ENCODE peak calls at places on chromosomes 11 and 22, in seven cellular contexts. T is HCT116, E is fibroblast of lung, C is K562, G is PC-3, H is MM.1S, J is mammary epithelial cell. D is an unnamed sample.

GRCh38 chr22:24189249-24190158 is 8.2 kb downstream of the SUSD2 start:
- DNase-seq in G (peak), J (peak), H (peak), C (peak), E (peak), T (no peak), D (no peak)

GRCh38 chr11:60951909-60952741 is at the start of gene SLC15A3:
- DNase-seq in G (no peak), J (no peak), H (peak), C (no peak), E (peak), T (no peak), D (no peak)

GRCh38 chr11:59801981-59802638 is 8.5 kb downstream of the MRPL16 start:
- DNase-seq in C (no peak), H (no peak), E (no peak), J (peak), G (peak), T (no peak), D (peak)

GRCh38 chr11:113184498-113184897 is 129.9 kb upstream of the TTC12 start:
- DNase-seq in E (peak), G (peak), J (peak), H (no peak), T (no peak), C (no peak), D (peak)

GRCh38 chr22:37994982-37995381 is 10.6 kb upstream of the SOX10 start:
- DNase-seq in J (no peak), H (no peak), T (no peak), G (no peak), E (no peak), C (no peak), D (no peak)

GRCh38 chr11:65330544-65330943 is 3.1 kb upstream of the DPF2 start:
- DNase-seq in H (no peak), T (no peak), J (no peak), C (no peak), G (no peak), E (no peak), D (no peak)

GRCh38 chr11:1238767-1239595 is 16.1 kb downstream of the MUC5B start:
- DNase-seq in C (peak), G (peak), J (no peak), E (no peak), T (no peak), H (peak), D (no peak)

GRCh38 chr11:82092904-82093303 is 640.8 kb downstream of the FAM181B start:
- DNase-seq in H (no peak), E (no peak), G (no peak), J (no peak), T (no peak), C (no peak), D (no peak)

GRCh38 chr11:10329935-10330334 is 25.1 kb downstream of the ADM start:
- DNase-seq in J (peak), H (no peak), T (no peak), G (peak), C (no peak), E (peak), D (peak)

GRCh38 chr22:41642711-41643110 is 21.6 kb downstream of the XRCC6 start:
- DNase-seq in T (no peak), G (peak), H (no peak), E (no peak), J (peak), C (no peak), D (peak)

GRCh38 chr11:57294225-57295131 is 30.3 kb downstream of the TNKS1BP1 start:
- DNase-seq in T (no peak), H (no peak), G (peak), E (peak), C (no peak), J (peak), D (peak)

GRCh38 chr22:19057539-19057938 is 64.7 kb downstream of the DGCR2 start:
- DNase-seq in C (no peak), J (no peak), E (no peak), T (no peak), H (no peak), G (no peak), D (no peak)

GRCh38 chr22:41906822-41907221 is 8.1 kb downstream of the SHISA8 start:
- DNase-seq in G (no peak), J (no peak), H (no peak), T (no peak), E (no peak), C (no peak), D (no peak)

GRCh38 chr11:119147604-119148333 is 1.1 kb upstream of the ABCG4 start:
- DNase-seq in H (no peak), E (no peak), G (no peak), T (no peak), C (peak), J (no peak), D (no peak)

GRCh38 chr11:9878936-9879335 is 215.1 kb downstream of the SWAP70 start:
- DNase-seq in G (no peak), E (no peak), C (no peak), H (no peak), T (no peak), J (no peak), D (no peak)

GRCh38 chr11:61690706-61691377 is 10.7 kb downstream of the DAGLA start:
- DNase-seq in T (no peak), J (no peak), C (no peak), H (no peak), G (no peak), E (no peak), D (no peak)

GRCh38 chr11:17649696-17650600 is 69.4 kb upstream of the MYOD1 start:
- DNase-seq in G (peak), T (no peak), H (no peak), J (no peak), E (no peak), C (no peak), D (peak)

GRCh38 chr22:24009227-24010017 is 1.7 kb upstream of the CABIN1 start:
- DNase-seq in G (no peak), C (no peak), T (no peak), E (no peak), J (no peak), H (no peak), D (no peak)

GRCh38 chr11:132140056-132140455 is 769.6 kb downstream of the NTM start:
- DNase-seq in C (no peak), G (no peak), H (no peak), T (no peak), J (no peak), E (no peak), D (no peak)

GRCh38 chr11:103959279-103959930 is 77.0 kb upstream of the DDI1 start:
- DNase-seq in J (no peak), H (peak), G (peak), T (no peak), C (no peak), E (no peak), D (peak)

GRCh38 chr11:88420165-88420781 is 82.7 kb upstream of the CTSC start:
- DNase-seq in E (peak), C (peak), H (no peak), T (no peak), G (peak), J (peak), D (peak)

GRCh38 chr22:43159484-43160178 is 8.3 kb downstream of the TSPO start:
- DNase-seq in G (no peak), H (no peak), E (no peak), J (no peak), T (no peak), C (no peak), D (no peak)

GRCh38 chr11:64036081-64037026 is 623 bp downstream of the FLRT1 start:
- DNase-seq in E (peak), C (peak), G (peak), H (no peak), J (peak), T (no peak), D (peak)

GRCh38 chr11:76209956-76210885 is 3.9 kb upstream of the WNT11 start:
- DNase-seq in E (peak), H (peak), C (no peak), T (no peak), G (peak), J (peak), D (peak)

GRCh38 chr11:67354314-67355022 is 1.1 kb upstream of the POLD4 start:
- DNase-seq in T (peak), C (peak), G (peak), E (peak), J (peak), H (no peak), D (peak)

GRCh38 chr11:117970400-117971024 is 15.7 kb upstream of the IL10RA start:
- DNase-seq in E (no peak), G (peak), J (peak), H (no peak), C (no peak), T (no peak), D (no peak)

GRCh38 chr11:18347471-18348125 is 25.2 kb downstream of the GTF2H1 start:
- DNase-seq in J (no peak), H (no peak), C (no peak), G (peak), T (no peak), E (peak), D (peak)

GRCh38 chr11:130181295-130182272 is 22.0 kb downstream of the ST14 start:
- DNase-seq in E (peak), H (peak), T (no peak), G (peak), J (peak), C (no peak), D (peak)

GRCh38 chr11:73995247-73995646 is 12.6 kb upstream of the UCP2 start:
- DNase-seq in E (no peak), T (no peak), J (no peak), H (no peak), C (no peak), G (no peak), D (no peak)

GRCh38 chr11:73997120-73997772 is 11.6 kb downstream of the UCP3 start:
- DNase-seq in E (no peak), T (no peak), G (no peak), H (no peak), J (no peak), C (no peak), D (no peak)

GRCh38 chr11:73998846-73999575 is 9.9 kb downstream of the UCP3 start:
- DNase-seq in H (no peak), J (no peak), G (no peak), C (no peak), E (no peak), T (no peak), D (no peak)

GRCh38 chr11:73996161-73996747 is 12.6 kb downstream of the UCP3 start:
- DNase-seq in C (no peak), E (no peak), G (peak), J (no peak), T (no peak), H (no peak), D (no peak)

DNA sequence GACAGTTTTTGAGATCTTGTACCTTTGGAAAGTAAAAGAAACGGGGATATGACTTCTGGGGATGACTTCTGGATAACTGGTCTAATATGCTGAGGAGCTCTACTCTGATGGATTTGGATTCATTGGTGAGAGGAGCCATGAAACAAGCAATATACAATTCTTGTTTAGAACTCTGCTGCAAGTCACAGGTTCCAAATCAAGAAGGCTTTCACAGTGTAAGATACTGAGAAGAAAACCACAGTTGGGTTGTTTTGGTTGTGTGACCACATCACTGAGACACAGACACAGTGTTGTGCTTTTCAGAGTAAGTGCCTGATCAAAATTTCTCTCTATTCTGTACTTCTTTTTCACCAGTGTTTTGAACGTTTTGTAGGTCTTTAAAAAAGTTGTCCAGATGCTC is 13.1 kb upstream of the UCP2 start:
- DNase-seq in T (no peak), J (no peak), C (no peak), G (no peak), H (no peak), E (no peak), D (no peak)
- H3K9ac ChIP-seq in T (no peak), J (no peak), C (no peak), G (no peak), H (no peak), E (no peak), D (no peak)

GRCh38 chr22:39350803-39351688 is 1.3 kb downstream of the SYNGR1 start:
- DNase-seq in J (no peak), T (no peak), C (no peak), H (no peak), G (no peak), E (no peak), D (no peak)

GRCh38 chr22:39349506-39349966 is 255 bp upstream of the SYNGR1 start:
- DNase-seq in J (no peak), T (no peak), E (no peak), G (peak), H (no peak), C (peak), D (no peak)

GRCh38 chr22:39351689-39352214 is 2.0 kb downstream of the SYNGR1 start:
- DNase-seq in T (no peak), G (no peak), J (peak), H (no peak), E (no peak), C (no peak), D (peak)

GRCh38 chr22:39348909-39349505 is 784 bp upstream of the SYNGR1 start:
- DNase-seq in C (no peak), J (no peak), G (no peak), T (no peak), E (no peak), H (no peak), D (no peak)

GRCh38 chr22:39349967-39350802 is at the start of gene SYNGR1:
- DNase-seq in G (no peak), H (no peak), C (no peak), T (no peak), J (no peak), E (no peak), D (no peak)
- TF ChIP-seq EZH2 in G (no peak), H (no peak), C (no peak), T (no peak), J (no peak), E (no peak), D (peak)

DNA sequence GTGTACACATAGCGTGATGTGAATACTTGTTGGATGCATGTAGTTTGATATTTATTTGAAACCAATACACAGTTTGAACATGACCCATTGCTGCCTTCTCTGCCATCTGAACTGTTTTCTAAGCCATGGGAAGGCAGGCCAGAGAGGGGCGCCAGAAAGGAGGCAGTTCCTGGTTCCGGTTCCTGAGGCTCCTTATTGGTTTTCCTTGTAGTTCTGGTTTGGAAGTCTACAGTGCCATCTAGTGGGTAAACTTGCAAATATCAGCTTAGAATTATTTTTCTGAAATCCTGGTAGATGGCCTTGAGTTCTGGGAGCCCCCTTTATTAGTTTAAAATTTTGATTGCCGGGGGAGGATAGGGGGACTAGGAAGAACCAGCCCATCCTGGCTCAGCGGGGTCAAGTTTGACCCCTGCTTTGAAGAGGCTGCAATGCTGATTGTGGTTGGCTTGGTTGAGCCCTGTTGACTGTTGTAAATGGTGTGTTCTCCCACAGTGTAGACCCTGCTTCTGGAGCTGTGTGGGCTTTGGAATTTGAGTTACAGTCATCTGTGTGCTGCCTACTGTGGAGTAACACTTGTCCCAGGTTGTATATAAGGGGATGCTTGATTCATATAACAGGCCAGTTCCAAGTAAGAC is 48.4 kb downstream of the GRAMD1B start:
- DNase-seq in H (peak), G (peak), T (peak), E (peak), C (peak), J (peak), D (peak)
- TF ChIP-seq CTCF in H (peak), G (peak), T (peak), E (peak), C (peak), J (peak), D (peak)

DNA sequence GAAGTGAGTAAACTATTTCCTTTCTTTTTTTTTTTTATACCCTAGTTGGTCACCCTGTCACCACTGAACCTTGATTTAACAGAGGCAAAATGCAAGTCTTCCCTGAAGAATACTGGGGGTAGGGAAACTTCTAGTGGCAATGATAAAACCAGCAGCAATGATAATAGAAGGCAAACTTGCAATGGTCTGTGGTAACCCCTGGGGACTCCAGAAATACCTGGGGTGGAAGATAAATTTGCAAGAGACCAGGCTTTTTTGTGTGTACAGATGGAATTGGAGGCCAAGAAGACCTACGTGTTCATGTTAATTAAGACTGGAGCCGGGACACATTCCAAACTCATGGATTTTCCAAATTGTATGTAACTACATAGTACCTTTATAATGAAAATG is 11.6 kb downstream of the APOL5 start:
- DNase-seq in E (no peak), T (no peak), C (no peak), H (no peak), G (no peak), J (no peak), D (no peak)
- H3K9ac ChIP-seq in E (no peak), T (no peak), C (no peak), H (no peak), G (no peak), J (no peak), D (no peak)